ENCODE peak calls at places on chromosomes 2 and 18, in seven cellular contexts. S, U, V, T, E, L and M are unnamed samples. For H3K36me3, the result is how much of the 10 kb centered on the place peaks cover.

GRCh38 chr2:156918410-156918809 is 339.1 kb upstream of the GALNT5 start:
- DNase-seq in S (no peak), U (no peak), V (no peak), T (no peak), E (no peak), L (no peak), M (peak)

GRCh38 chr2:180625006-180625844 is 355.2 kb upstream of the UBE2E3 start:
- DNase-seq in S (no peak), U (no peak), V (no peak), T (no peak), E (no peak), L (no peak), M (peak)

GRCh38 chr2:24886640-24887324 is 33.3 kb downstream of the ADCY3 start:
- DNase-seq in S (no peak), U (no peak), V (no peak), T (no peak), E (no peak), L (no peak), M (no peak)

GRCh38 chr18:25464211-25464610 is 112.2 kb upstream of the ZNF521 start:
- DNase-seq in S (no peak), U (no peak), V (no peak), T (no peak), E (no peak), L (no peak), M (peak)

GRCh38 chr2:25912851-25913695 is 34.8 kb upstream of the ASXL2 start:
- DNase-seq in S (peak), U (no peak), V (no peak), T (no peak), E (no peak), L (no peak), M (peak)

GRCh38 chr2:54084600-54084999 is 30.8 kb upstream of the ACYP2 start:
- DNase-seq in S (no peak), U (no peak), V (no peak), T (no peak), E (no peak), L (no peak), M (no peak)

GRCh38 chr2:64913357-64913869 is 75.8 kb upstream of the SLC1A4 start:
- DNase-seq in S (no peak), U (no peak), V (no peak), T (no peak), E (no peak), L (no peak), M (peak)

GRCh38 chr2:54570925-54571694 is 115.0 kb downstream of the SPTBN1 start:
- DNase-seq in S (peak), U (peak), V (peak), T (peak), E (no peak), L (peak), M (peak)

GRCh38 chr2:39803839-39804238 is 24.8 kb upstream of the THUMPD2 start:
- DNase-seq in S (no peak), U (no peak), V (no peak), T (no peak), E (no peak), L (no peak), M (no peak)

GRCh38 chr2:217978536-217979150 is 24.2 kb downstream of the TNS1 start:
- DNase-seq in S (no peak), U (peak), V (no peak), T (peak), E (no peak), L (no peak), M (no peak)
- H3K4me3 ChIP-seq in S (no peak), U (peak), V (peak), T (peak), E (peak), L (peak), M (peak)

GRCh38 chr2:159755788-159756187 is 42.2 kb downstream of the CD302 start:
- DNase-seq in S (no peak), U (no peak), V (no peak), T (no peak), E (no peak), L (no peak), M (no peak)

GRCh38 chr2:159753797-159754196 is 41.5 kb downstream of the MARCHF7 start:
- DNase-seq in S (no peak), U (no peak), V (no peak), T (no peak), E (no peak), L (no peak), M (no peak)

GRCh38 chr2:159748089-159748488 is 35.8 kb downstream of the MARCHF7 start:
- DNase-seq in S (no peak), U (no peak), V (no peak), T (no peak), E (no peak), L (no peak), M (no peak)

GRCh38 chr2:159755014-159755413 is 42.7 kb downstream of the MARCHF7 start:
- DNase-seq in S (no peak), U (no peak), V (no peak), T (no peak), E (no peak), L (no peak), M (no peak)

DNA sequence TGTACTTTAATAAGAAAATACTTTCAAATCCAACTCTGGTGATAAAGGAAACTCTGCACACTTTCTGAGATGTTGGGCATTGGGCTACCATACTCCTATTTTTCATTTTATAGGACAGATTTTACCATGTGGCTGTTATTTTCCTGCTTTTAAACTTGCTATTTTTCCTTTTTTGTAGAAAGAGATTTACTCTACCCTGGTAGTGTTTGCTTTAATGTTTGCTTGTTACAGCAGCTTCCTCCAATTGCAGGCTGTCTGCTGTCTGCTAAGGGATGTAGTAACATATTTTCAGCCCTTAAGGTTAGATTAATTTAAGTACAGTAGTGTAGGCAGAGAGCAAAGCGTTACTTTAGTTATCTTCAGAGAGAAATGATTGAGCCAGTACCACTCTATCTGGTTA is 38.6 kb downstream of the MARCHF7 start:
- DNase-seq in S (no peak), U (no peak), V (no peak), T (no peak), E (no peak), L (no peak), M (no peak)
- H3K36me3 ChIP-seq in S (under half), U (under half), V (under half), T (under half), E (under half), L (under half), M (half or more)

GRCh38 chr18:34976084-34976483 is 65.1 kb upstream of the MAPRE2 start:
- DNase-seq in S (no peak), U (no peak), V (no peak), T (peak), E (no peak), L (peak), M (no peak)
- H3K4me3 ChIP-seq in S (peak), U (no peak), V (peak), T (no peak), E (no peak), L (peak), M (no peak)

DNA sequence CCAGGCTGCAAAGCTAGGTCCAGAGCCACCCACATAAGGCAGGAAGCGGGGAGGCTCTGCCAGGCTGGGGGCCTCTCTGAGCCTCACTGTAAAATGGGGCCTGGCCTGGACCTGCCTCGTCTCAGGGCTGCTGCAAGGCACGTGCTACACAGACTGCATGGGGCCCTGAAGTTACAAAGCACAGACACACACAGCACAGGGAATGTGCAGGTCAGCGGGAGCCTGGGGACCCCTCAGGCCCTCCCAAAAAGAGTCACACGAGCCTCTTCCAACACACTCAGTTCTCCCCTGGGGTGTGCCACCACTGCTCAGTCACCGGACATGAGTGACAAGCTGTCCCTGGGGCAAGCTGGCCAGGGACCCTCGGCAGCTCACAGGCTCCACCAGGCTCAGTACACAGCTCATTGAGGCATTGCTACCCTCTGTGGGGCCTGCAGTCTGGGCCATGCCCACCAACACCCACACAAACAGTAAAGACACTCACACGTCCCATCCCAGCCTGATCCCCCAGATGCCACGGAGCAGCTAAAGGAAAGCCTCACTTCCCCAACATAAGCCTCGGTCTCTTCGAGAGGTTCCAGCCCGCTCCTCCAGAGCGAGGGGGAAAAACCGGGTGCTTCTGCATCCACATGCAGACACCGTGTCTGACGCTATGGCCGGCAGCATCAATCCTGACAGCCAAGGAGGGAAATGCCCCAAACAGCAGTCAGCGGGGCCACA is 33.7 kb downstream of the BOK start:
- DNase-seq in S (no peak), U (no peak), V (no peak), T (peak), E (no peak), L (no peak), M (no peak)
- H3K36me3 ChIP-seq in S (under half), U (under half), V (under half), T (under half), E (under half), L (under half), M (under half)

DNA sequence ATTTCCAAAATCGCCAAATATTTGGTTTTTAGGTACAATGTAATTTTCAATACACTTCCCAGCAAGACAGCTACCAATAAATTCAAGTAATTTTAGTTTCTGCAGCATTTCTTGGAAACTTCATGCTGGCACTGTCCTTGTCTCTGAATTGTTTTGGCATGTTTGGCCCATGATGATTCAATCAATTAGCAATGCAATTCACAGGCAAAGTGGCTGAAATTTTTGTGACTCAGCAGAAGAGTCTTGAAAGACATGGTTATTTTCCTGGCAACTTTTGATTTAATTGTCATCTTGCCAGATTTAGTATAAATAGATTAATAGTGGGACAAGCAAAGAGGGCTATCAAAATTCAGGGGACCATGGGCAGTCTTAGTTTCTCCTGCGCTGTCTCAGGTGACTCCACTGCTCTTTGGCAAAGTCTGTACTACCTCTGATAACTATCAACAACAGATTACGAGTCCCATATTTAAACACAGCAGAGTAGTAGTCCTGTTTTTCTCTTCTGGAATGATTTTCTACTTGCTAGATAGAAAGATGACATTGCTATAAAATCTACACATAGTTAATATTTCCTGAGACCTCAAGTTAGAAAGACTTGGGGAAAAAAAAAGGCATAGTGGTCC is 88.9 kb upstream of the CYP26B1 start:
- DNase-seq in S (no peak), U (no peak), V (no peak), T (no peak), E (no peak), L (no peak), M (peak)
- H3K4me3 ChIP-seq in S (no peak), U (no peak), V (no peak), T (no peak), E (no peak), L (no peak), M (no peak)

GRCh38 chr2:121468936-121469335 is 61.7 kb upstream of the RNU4ATAC start:
- DNase-seq in S (no peak), U (no peak), V (no peak), T (no peak), E (no peak), L (no peak), M (no peak)
- H3K36me3 ChIP-seq in S (under half), U (under half), V (under half), T (under half), E (under half), L (under half), M (under half)